ENCODE peak calls at places on chromosome 11, in four cellular contexts. F is foreskin fibroblast, R is GM19239, Y is left colon. B is an unnamed sample.

GRCh38 chr11:47587733-47588326 is 1.4 kb downstream of the FAM180B start:
- DNase-seq in F (no peak), R (no peak), Y (peak), B (peak)

GRCh38 chr11:47691979-47692378 is 23.2 kb downstream of the AGBL2 start:
- DNase-seq in F (no peak), R (no peak), Y (no peak), B (no peak)

GRCh38 chr11:61917357-61918109 is at the start of gene RAB3IL1:
- DNase-seq in F (no peak), R (no peak), Y (peak), B (peak)

GRCh38 chr11:64102005-64102738 is 63.7 kb downstream of the MACROD1 start:
- DNase-seq in F (peak), R (no peak), Y (no peak), B (peak)

GRCh38 chr11:8356731-8357504 is 93.2 kb upstream of the LMO1 start:
- DNase-seq in F (no peak), R (no peak), Y (peak), B (peak)

GRCh38 chr11:43832536-43832935 is 48.1 kb upstream of the ALKBH3 start:
- DNase-seq in F (no peak), R (no peak), Y (no peak), B (no peak)

GRCh38 chr11:112366777-112367176 is 106.1 kb upstream of the PLET1 start:
- DNase-seq in F (peak), R (no peak), Y (no peak), B (no peak)

GRCh38 chr11:26276798-26277424 is 55.0 kb upstream of the ANO3 start:
- DNase-seq in F (peak), R (peak), Y (peak), B (peak)

GRCh38 chr11:17014774-17015638 is 792 bp upstream of the PLEKHA7 start:
- DNase-seq in F (peak), R (peak), Y (peak), B (no peak)

GRCh38 chr11:21710791-21711190 is 482.1 kb upstream of the ANO5 start:
- DNase-seq in F (no peak), R (no peak), Y (no peak), B (no peak)